ENCODE peak calls at places on chromosomes 13 and 19, in seven cellular contexts. One of them, this sample, is unnamed. For H3K79me1, the result is how much of the 10 kb centered on the place peaks cover.

GRCh38 chr13:67977081-67977480 is 746.9 kb upstream of the PCDH9 start:
- DNase-seq in H9: no peak
- DNase-seq in H1: no peak
- DNase-seq in neuronal stem cell: no peak
- DNase-seq in mesenchymal stem cell: no peak
- DNase-seq in trophoblast cell: no peak
- DNase-seq in IMR-90: no peak
- DNase-seq in this sample: no peak

GRCh38 chr13:24923305-24923640 is 159.3 kb downstream of the RNF17 start:
- DNase-seq in neuronal stem cell: no peak
- DNase-seq in H9: no peak
- DNase-seq in mesenchymal stem cell: peak
- DNase-seq in IMR-90: peak
- DNase-seq in H1: no peak
- DNase-seq in trophoblast cell: peak
- DNase-seq in this sample: no peak

GRCh38 chr19:8259922-8260247 is 48.3 kb downstream of the CD320 start:
- DNase-seq in H9: no peak
- DNase-seq in mesenchymal stem cell: no peak
- DNase-seq in IMR-90: no peak
- DNase-seq in H1: no peak
- DNase-seq in trophoblast cell: no peak
- DNase-seq in neuronal stem cell: no peak
- DNase-seq in this sample: no peak

GRCh38 chr13:27969073-27969865 is at the start of gene CDX2:
- DNase-seq in neuronal stem cell: no peak
- DNase-seq in IMR-90: no peak
- DNase-seq in H1: no peak
- DNase-seq in H9: peak
- DNase-seq in trophoblast cell: no peak
- DNase-seq in mesenchymal stem cell: peak
- DNase-seq in this sample: peak

GRCh38 chr19:15159251-15159650 is 41.5 kb downstream of the NOTCH3 start:
- DNase-seq in neuronal stem cell: no peak
- DNase-seq in trophoblast cell: no peak
- DNase-seq in H1: no peak
- DNase-seq in mesenchymal stem cell: peak
- DNase-seq in H9: no peak
- DNase-seq in IMR-90: peak
- DNase-seq in this sample: peak

GRCh38 chr13:110924639-110924934 is 9.7 kb upstream of the ANKRD10 start:
- DNase-seq in mesenchymal stem cell: no peak
- DNase-seq in H1: no peak
- DNase-seq in H9: peak
- DNase-seq in IMR-90: no peak
- DNase-seq in neuronal stem cell: no peak
- DNase-seq in trophoblast cell: no peak
- DNase-seq in this sample: no peak

GRCh38 chr13:111630411-111630810 is 310.0 kb downstream of the TEX29 start:
- DNase-seq in mesenchymal stem cell: no peak
- DNase-seq in neuronal stem cell: no peak
- DNase-seq in H1: no peak
- DNase-seq in H9: peak
- DNase-seq in IMR-90: no peak
- DNase-seq in trophoblast cell: no peak
- DNase-seq in this sample: peak

GRCh38 chr13:21022694-21023325 is 38.6 kb downstream of the LATS2 start:
- DNase-seq in mesenchymal stem cell: no peak
- DNase-seq in H9: no peak
- DNase-seq in IMR-90: no peak
- DNase-seq in neuronal stem cell: no peak
- DNase-seq in trophoblast cell: no peak
- DNase-seq in H1: no peak
- DNase-seq in this sample: no peak

GRCh38 chr13:35549481-35549880 is 73.0 kb upstream of the MAB21L1 start:
- DNase-seq in neuronal stem cell: no peak
- DNase-seq in trophoblast cell: peak
- DNase-seq in mesenchymal stem cell: peak
- DNase-seq in H1: no peak
- DNase-seq in H9: no peak
- DNase-seq in IMR-90: peak
- DNase-seq in this sample: peak

GRCh38 chr13:114108894-114109293 is 23.5 kb downstream of the RASA3 start:
- DNase-seq in trophoblast cell: no peak
- DNase-seq in mesenchymal stem cell: no peak
- DNase-seq in IMR-90: no peak
- DNase-seq in H1: no peak
- DNase-seq in H9: no peak
- DNase-seq in neuronal stem cell: no peak
- DNase-seq in this sample: no peak

GRCh38 chr13:74062933-74063332 is 71.3 kb downstream of the KLF12 start:
- DNase-seq in trophoblast cell: no peak
- DNase-seq in neuronal stem cell: no peak
- DNase-seq in IMR-90: peak
- DNase-seq in H9: no peak
- DNase-seq in H1: no peak
- DNase-seq in mesenchymal stem cell: peak
- DNase-seq in this sample: no peak

GRCh38 chr13:102325321-102325720 is 76.5 kb downstream of the FGF14 start:
- DNase-seq in H9: no peak
- DNase-seq in H1: no peak
- DNase-seq in IMR-90: no peak
- DNase-seq in mesenchymal stem cell: no peak
- DNase-seq in trophoblast cell: no peak
- DNase-seq in neuronal stem cell: no peak
- DNase-seq in this sample: no peak

GRCh38 chr13:25927966-25928365 is 123.8 kb downstream of the SHISA2 start:
- DNase-seq in mesenchymal stem cell: no peak
- DNase-seq in H9: no peak
- DNase-seq in H1: no peak
- DNase-seq in trophoblast cell: no peak
- DNase-seq in neuronal stem cell: no peak
- DNase-seq in IMR-90: no peak
- DNase-seq in this sample: no peak

GRCh38 chr13:45120967-45121366 is 657 bp downstream of the GTF2F2 start:
- DNase-seq in mesenchymal stem cell: no peak
- DNase-seq in H1: no peak
- DNase-seq in neuronal stem cell: no peak
- DNase-seq in IMR-90: no peak
- DNase-seq in H9: no peak
- DNase-seq in trophoblast cell: no peak
- DNase-seq in this sample: no peak

GRCh38 chr13:48412881-48413351 is at the start of gene LPAR6:
- DNase-seq in mesenchymal stem cell: peak
- DNase-seq in neuronal stem cell: no peak
- DNase-seq in trophoblast cell: peak
- DNase-seq in H1: no peak
- DNase-seq in IMR-90: peak
- DNase-seq in H9: peak
- DNase-seq in this sample: peak

DNA sequence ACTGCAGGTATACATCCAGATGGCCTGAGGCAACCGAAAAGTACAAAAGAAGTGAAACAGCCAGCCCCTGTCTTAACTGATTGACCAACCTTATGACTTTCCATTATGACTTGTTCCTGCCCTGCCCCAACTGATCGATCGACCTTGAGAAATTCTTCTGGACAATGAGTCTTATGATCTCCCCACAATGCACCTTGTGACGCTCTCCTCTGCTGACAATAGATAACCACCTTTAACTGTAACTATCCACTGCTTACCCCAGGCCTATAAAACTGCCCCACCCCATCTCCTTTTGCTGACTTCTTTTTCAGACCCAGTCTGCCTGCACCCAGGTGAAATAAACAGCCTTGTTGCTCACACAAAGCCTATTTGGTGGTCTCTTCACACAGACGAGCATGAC is 11.2 kb downstream of the ZNF83 start:
- DNase-seq in H1: no peak
- DNase-seq in trophoblast cell: peak
- DNase-seq in H9: no peak
- DNase-seq in neuronal stem cell: no peak
- DNase-seq in mesenchymal stem cell: no peak
- DNase-seq in IMR-90: no peak
- DNase-seq in this sample: no peak
- H3K18ac ChIP-seq in H1: no peak
- H3K18ac ChIP-seq in trophoblast cell: no peak
- H3K18ac ChIP-seq in H9: no peak
- H3K18ac ChIP-seq in neuronal stem cell: no peak
- H3K18ac ChIP-seq in mesenchymal stem cell: no peak
- H3K18ac ChIP-seq in IMR-90: no peak
- H3K18ac ChIP-seq in this sample: no peak

GRCh38 chr19:28581468-28581770 is 631.5 kb downstream of the UQCRFS1 start:
- DNase-seq in neuronal stem cell: no peak
- DNase-seq in H9: no peak
- DNase-seq in H1: no peak
- DNase-seq in trophoblast cell: no peak
- DNase-seq in IMR-90: no peak
- DNase-seq in mesenchymal stem cell: no peak
- DNase-seq in this sample: no peak
- H3K79me1 ChIP-seq in neuronal stem cell: under half
- H3K79me1 ChIP-seq in H9: under half
- H3K79me1 ChIP-seq in H1: under half
- H3K79me1 ChIP-seq in trophoblast cell: under half
- H3K79me1 ChIP-seq in IMR-90: under half
- H3K79me1 ChIP-seq in mesenchymal stem cell: under half
- H3K79me1 ChIP-seq in this sample: under half

GRCh38 chr13:76754414-76754813 is 131.8 kb downstream of the KCTD12 start:
- DNase-seq in trophoblast cell: no peak
- DNase-seq in mesenchymal stem cell: peak
- DNase-seq in IMR-90: peak
- DNase-seq in H1: no peak
- DNase-seq in H9: no peak
- DNase-seq in neuronal stem cell: no peak
- DNase-seq in this sample: no peak
- H3K18ac ChIP-seq in trophoblast cell: no peak
- H3K18ac ChIP-seq in mesenchymal stem cell: no peak
- H3K18ac ChIP-seq in IMR-90: no peak
- H3K18ac ChIP-seq in H1: no peak
- H3K18ac ChIP-seq in H9: no peak
- H3K18ac ChIP-seq in neuronal stem cell: no peak
- H3K18ac ChIP-seq in this sample: no peak

DNA sequence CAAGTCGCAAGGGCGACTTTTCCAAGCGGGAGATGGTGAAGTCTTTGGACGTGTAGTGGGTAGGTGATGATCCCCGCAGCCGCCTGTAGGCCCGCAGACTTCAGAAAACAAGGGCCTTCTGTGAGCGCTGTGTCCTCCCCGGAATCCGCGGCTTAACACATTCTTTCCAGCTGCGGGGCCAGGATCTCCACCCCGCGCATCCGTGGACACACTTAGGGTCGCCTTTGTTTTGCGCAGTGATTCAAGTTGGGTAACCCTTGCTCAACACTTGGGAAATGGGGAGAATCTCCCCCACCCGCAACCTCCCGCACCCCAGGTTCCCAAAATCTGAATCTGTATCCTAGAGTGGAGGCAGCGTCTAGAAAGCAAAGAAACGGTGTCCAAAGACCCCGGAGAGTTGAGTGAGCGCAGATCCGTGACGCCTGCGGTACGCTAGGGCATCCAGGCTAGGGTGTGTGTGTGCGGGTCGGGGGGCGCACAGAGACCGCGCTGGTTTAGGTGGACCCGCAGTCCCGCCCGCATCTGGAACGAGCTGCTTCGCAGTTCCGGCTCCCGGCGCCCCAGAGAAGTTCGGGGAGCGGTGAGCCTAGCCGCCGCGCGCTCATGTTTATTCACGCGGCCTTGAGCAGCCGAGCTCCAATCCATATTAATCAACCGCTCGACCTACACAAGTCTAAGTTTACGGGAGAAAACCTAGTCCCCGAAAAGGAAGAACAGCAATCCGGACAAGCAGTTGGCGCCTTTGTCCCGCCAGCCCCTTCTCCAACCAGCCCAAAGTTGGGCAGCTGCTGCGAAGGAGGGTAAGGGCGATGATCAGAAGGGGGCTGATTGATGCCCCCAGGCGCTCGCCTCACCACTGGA is 9.9 kb downstream of the SOX21 start:
- DNase-seq in IMR-90: no peak
- DNase-seq in mesenchymal stem cell: no peak
- DNase-seq in H1: no peak
- DNase-seq in trophoblast cell: no peak
- DNase-seq in neuronal stem cell: no peak
- DNase-seq in H9: no peak
- DNase-seq in this sample: no peak
- H3K79me1 ChIP-seq in IMR-90: under half
- H3K79me1 ChIP-seq in mesenchymal stem cell: under half
- H3K79me1 ChIP-seq in H1: under half
- H3K79me1 ChIP-seq in trophoblast cell: under half
- H3K79me1 ChIP-seq in neuronal stem cell: under half
- H3K79me1 ChIP-seq in H9: under half
- H3K79me1 ChIP-seq in this sample: under half

GRCh38 chr13:44075113-44075512 is 195.4 kb downstream of the LACC1 start:
- DNase-seq in neuronal stem cell: no peak
- DNase-seq in H1: no peak
- DNase-seq in mesenchymal stem cell: no peak
- DNase-seq in IMR-90: no peak
- DNase-seq in trophoblast cell: no peak
- DNase-seq in H9: no peak
- DNase-seq in this sample: no peak
- H3K18ac ChIP-seq in neuronal stem cell: no peak
- H3K18ac ChIP-seq in H1: no peak
- H3K18ac ChIP-seq in mesenchymal stem cell: no peak
- H3K18ac ChIP-seq in IMR-90: no peak
- H3K18ac ChIP-seq in trophoblast cell: no peak
- H3K18ac ChIP-seq in H9: no peak
- H3K18ac ChIP-seq in this sample: no peak

DNA sequence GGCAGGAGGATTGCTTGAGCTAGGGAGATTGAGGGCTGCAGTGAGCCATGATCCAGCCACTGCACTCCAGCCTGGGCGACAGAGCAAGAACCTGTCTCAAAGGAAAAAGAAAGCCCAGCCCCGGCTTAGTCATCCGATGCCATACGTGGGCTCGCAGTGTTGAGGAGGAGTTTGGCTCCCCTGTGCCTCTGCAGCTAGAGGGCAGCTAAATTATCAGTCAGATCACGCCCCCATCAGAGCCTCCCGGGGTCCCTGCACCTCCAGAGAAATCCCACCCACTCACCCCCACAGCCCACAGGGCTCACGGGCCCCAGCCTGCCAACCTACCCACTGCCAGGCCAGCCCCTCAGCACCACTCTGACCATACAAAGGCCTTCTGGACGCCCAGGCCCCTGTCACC is 27.6 kb downstream of the MAU2 start:
- DNase-seq in trophoblast cell: no peak
- DNase-seq in IMR-90: no peak
- DNase-seq in H9: no peak
- DNase-seq in neuronal stem cell: no peak
- DNase-seq in H1: no peak
- DNase-seq in mesenchymal stem cell: no peak
- DNase-seq in this sample: no peak
- H3K79me1 ChIP-seq in trophoblast cell: under half
- H3K79me1 ChIP-seq in IMR-90: under half
- H3K79me1 ChIP-seq in H9: under half
- H3K79me1 ChIP-seq in neuronal stem cell: under half
- H3K79me1 ChIP-seq in H1: under half
- H3K79me1 ChIP-seq in mesenchymal stem cell: under half
- H3K79me1 ChIP-seq in this sample: under half